ENCODE peak calls at places on chromosomes 3 and 15, in nine cellular contexts. C, F, S, T, D, V, Y, N and Q are unnamed samples.

GRCh38 chr3:11589706-11590105 is 54.0 kb downstream of the VGLL4 start:
- DNase-seq in C (no peak), F (no peak), S (no peak), T (no peak), D (no peak), V (no peak), Y (no peak), N (no peak), Q (no peak)

GRCh38 chr3:194736277-194736895 is 50.7 kb downstream of the FAM43A start:
- DNase-seq in C (no peak), F (no peak), S (no peak), T (no peak), D (no peak), V (no peak), Y (no peak), N (peak), Q (no peak)

GRCh38 chr3:194250104-194251002 is 100.8 kb downstream of the CPN2 start:
- DNase-seq in C (no peak), F (no peak), S (no peak), T (no peak), D (no peak), V (peak), Y (no peak), N (no peak), Q (peak)

GRCh38 chr3:51675201-51675611 is 4.2 kb downstream of the TEX264 start:
- DNase-seq in C (no peak), F (no peak), S (no peak), T (no peak), D (no peak), V (no peak), Y (no peak), N (no peak), Q (peak)

GRCh38 chr15:82986442-82986780 is 401 bp downstream of the RAMAC start:
- DNase-seq in C (no peak), F (no peak), S (no peak), T (no peak), D (no peak), V (no peak), Y (no peak), N (no peak), Q (no peak)

GRCh38 chr15:101353240-101353639 is 58.2 kb upstream of the SNRPA1 start:
- DNase-seq in C (no peak), F (no peak), S (no peak), T (no peak), D (no peak), V (no peak), Y (no peak), N (no peak), Q (no peak)

GRCh38 chr15:74041311-74041756 is 41.0 kb downstream of the GOLGA6A start:
- DNase-seq in C (no peak), F (no peak), S (no peak), T (no peak), D (no peak), V (no peak), Y (no peak), N (no peak), Q (no peak)

GRCh38 chr15:78004919-78005634 is 72.4 kb downstream of the TBC1D2B start:
- DNase-seq in C (peak), F (no peak), S (no peak), T (no peak), D (no peak), V (peak), Y (no peak), N (no peak), Q (peak)

GRCh38 chr3:56185827-56186226 is 282.4 kb downstream of the ERC2 start:
- DNase-seq in C (no peak), F (no peak), S (no peak), T (no peak), D (no peak), V (no peak), Y (no peak), N (no peak), Q (no peak)

GRCh38 chr3:14143271-14143605 is 18.4 kb downstream of the TMEM43 start:
- DNase-seq in C (no peak), F (no peak), S (no peak), T (no peak), D (no peak), V (no peak), Y (no peak), N (no peak), Q (no peak)

GRCh38 chr15:69032703-69033373 is 18.3 kb downstream of the NOX5 start:
- DNase-seq in C (no peak), F (no peak), S (no peak), T (no peak), D (no peak), V (no peak), Y (no peak), N (no peak), Q (no peak)

GRCh38 chr3:153959321-153959717 is 161.9 kb upstream of the ARHGEF26 start:
- DNase-seq in C (no peak), F (no peak), S (no peak), T (no peak), D (no peak), V (no peak), Y (no peak), N (no peak), Q (no peak)

GRCh38 chr3:99128205-99128604 is 226.7 kb upstream of the DCBLD2 start:
- DNase-seq in C (no peak), F (no peak), S (no peak), T (no peak), D (no peak), V (no peak), Y (no peak), N (no peak), Q (no peak)

GRCh38 chr3:133209871-133210550 is 171.8 kb downstream of the TMEM108 start:
- DNase-seq in C (no peak), F (no peak), S (no peak), T (peak), D (no peak), V (no peak), Y (no peak), N (peak), Q (no peak)

GRCh38 chr3:148366743-148367410 is 330.8 kb upstream of the AGTR1 start:
- DNase-seq in C (no peak), F (no peak), S (no peak), T (no peak), D (no peak), V (no peak), Y (no peak), N (peak), Q (no peak)

GRCh38 chr3:156552973-156553372 is 1.9 kb downstream of the SSR3 start:
- DNase-seq in C (no peak), F (no peak), S (no peak), T (no peak), D (no peak), V (no peak), Y (no peak), N (no peak), Q (no peak)

GRCh38 chr15:56124391-56124790 is 119.3 kb downstream of the RFX7 start:
- DNase-seq in C (no peak), F (no peak), S (no peak), T (no peak), D (no peak), V (no peak), Y (no peak), N (no peak), Q (no peak)

GRCh38 chr3:150761831-150762661 is 923 bp downstream of the SIAH2 start:
- DNase-seq in C (peak), F (peak), S (no peak), T (peak), D (no peak), V (peak), Y (peak), N (peak), Q (peak)

GRCh38 chr15:94001113-94001919 is 230.0 kb upstream of the MCTP2 start:
- DNase-seq in C (no peak), F (no peak), S (no peak), T (no peak), D (no peak), V (no peak), Y (no peak), N (no peak), Q (no peak)